ENCODE peak calls at places on chromosomes 11 and 22, in ten cellular contexts. H, I, B, E, Z, G, Q, F, S and U are unnamed samples.

GRCh38 chr11:72631806-72632731 is 42.2 kb downstream of the PDE2A start:
- DNase-seq in F (no peak), Q (no peak), Z (peak), E (no peak), H (no peak), S (no peak), B (no peak), I (no peak), G (peak), U (no peak)

GRCh38 chr11:10561947-10562346 is 6.5 kb downstream of the LYVE1 start:
- DNase-seq in Z (no peak), S (no peak), G (no peak), F (no peak), E (no peak), I (no peak), Q (no peak), H (no peak), B (no peak), U (no peak)

GRCh38 chr22:39182478-39183030 is 30.1 kb upstream of the CBX7 start:
- DNase-seq in B (no peak), G (no peak), H (no peak), S (no peak), F (no peak), Q (no peak), Z (no peak), I (no peak), E (no peak), U (no peak)

GRCh38 chr11:13258855-13259254 is 18.7 kb upstream of the BMAL1 start:
- DNase-seq in F (no peak), Q (no peak), B (no peak), E (no peak), S (no peak), Z (no peak), I (no peak), H (no peak), G (no peak), U (no peak)

GRCh38 chr11:10459029-10459970 is 4.2 kb downstream of the AMPD3 start:
- DNase-seq in F (no peak), S (peak), H (no peak), I (peak), E (peak), Z (peak), B (no peak), G (no peak), Q (peak), U (no peak)

GRCh38 chr11:108663154-108663877 is 1.6 kb upstream of the DDX10 start:
- DNase-seq in S (no peak), H (no peak), G (no peak), E (no peak), Z (no peak), I (no peak), Q (no peak), B (no peak), F (no peak), U (no peak)

GRCh38 chr11:116415095-116415494 is 357.7 kb downstream of the BUD13 start:
- DNase-seq in H (no peak), S (no peak), E (no peak), F (no peak), Z (peak), I (no peak), B (no peak), Q (no peak), G (no peak), U (no peak)

GRCh38 chr22:41826430-41827383 is 6.2 kb upstream of the SREBF2 start:
- DNase-seq in Z (no peak), H (no peak), I (no peak), F (no peak), E (no peak), S (no peak), Q (no peak), G (no peak), B (no peak), U (no peak)

GRCh38 chr11:73921180-73921579 is 29.6 kb upstream of the DNAJB13 start:
- DNase-seq in F (no peak), E (no peak), H (peak), I (no peak), S (no peak), B (no peak), Q (no peak), Z (no peak), G (no peak), U (no peak)

GRCh38 chr11:68974421-68975194 is 6.2 kb downstream of the MRGPRD start:
- DNase-seq in Z (no peak), E (no peak), G (no peak), B (no peak), I (no peak), H (no peak), Q (no peak), F (no peak), S (no peak), U (no peak)

GRCh38 chr11:61609970-61610347 is 29.1 kb upstream of the SYT7 start:
- DNase-seq in I (no peak), G (no peak), Z (peak), S (no peak), B (no peak), H (no peak), E (no peak), Q (no peak), F (no peak), U (no peak)

GRCh38 chr11:7572001-7572712 is 58.4 kb downstream of the PPFIBP2 start:
- DNase-seq in B (no peak), Q (no peak), S (no peak), Z (no peak), I (no peak), F (no peak), G (no peak), E (no peak), H (no peak), U (no peak)

GRCh38 chr11:95522871-95523270 is 266.7 kb downstream of the FAM76B start:
- DNase-seq in H (no peak), E (no peak), G (no peak), Q (no peak), I (no peak), F (no peak), S (no peak), Z (no peak), B (no peak), U (no peak)

GRCh38 chr11:113384551-113384950 is 3.0 kb upstream of the ANKK1 start:
- DNase-seq in S (no peak), G (no peak), F (peak), I (no peak), B (peak), Q (no peak), Z (no peak), H (no peak), E (no peak), U (peak)

GRCh38 chr22:50191041-50191740 is 5.5 kb downstream of the TRABD start:
- DNase-seq in S (peak), F (no peak), Z (no peak), Q (peak), B (no peak), I (peak), G (peak), H (no peak), E (peak), U (no peak)

GRCh38 chr22:40668611-40669390 is 10.5 kb upstream of the MCHR1 start:
- DNase-seq in F (peak), S (no peak), Q (no peak), H (no peak), Z (no peak), I (no peak), B (peak), G (no peak), E (peak), U (peak)

GRCh38 chr11:117874910-117875396 is 1.5 kb downstream of the FXYD6 start:
- DNase-seq in B (no peak), S (no peak), Q (no peak), E (no peak), G (no peak), H (no peak), Z (no peak), I (no peak), F (no peak), U (no peak)

GRCh38 chr11:116461789-116462188 is 311.0 kb downstream of the BUD13 start:
- DNase-seq in F (no peak), E (no peak), Q (no peak), B (no peak), G (no peak), S (no peak), Z (peak), H (no peak), I (no peak), U (no peak)

GRCh38 chr11:64305691-64306562 is 603 bp downstream of the ESRRA start:
- DNase-seq in G (peak), I (peak), Z (peak), E (peak), B (no peak), S (peak), F (no peak), Q (peak), H (peak), U (no peak)

GRCh38 chr22:44025171-44026065 is 1.3 kb downstream of the PARVB start:
- DNase-seq in E (no peak), F (no peak), I (no peak), S (no peak), Q (no peak), H (no peak), B (no peak), Z (no peak), G (peak), U (no peak)

GRCh38 chr22:18063311-18063710 is 14.5 kb upstream of the PEX26 start:
- DNase-seq in E (no peak), B (no peak), G (no peak), Q (no peak), Z (no peak), S (no peak), H (no peak), I (no peak), F (no peak), U (no peak)

GRCh38 chr11:113828186-113828585 is 47.2 kb downstream of the USP28 start:
- DNase-seq in H (no peak), G (no peak), Z (peak), F (no peak), B (no peak), I (no peak), Q (no peak), E (no peak), S (no peak), U (no peak)

GRCh38 chr11:134513585-134514120 is 101.6 kb upstream of the B3GAT1 start:
- DNase-seq in F (no peak), H (no peak), I (no peak), Z (no peak), G (no peak), S (no peak), B (no peak), Q (no peak), E (no peak), U (no peak)

GRCh38 chr11:79412761-79413160 is 28.1 kb downstream of the TENM4 start:
- DNase-seq in H (no peak), E (no peak), Q (no peak), I (no peak), B (no peak), G (no peak), F (no peak), S (no peak), Z (no peak), U (no peak)

GRCh38 chr11:119705362-119705761 is 23.6 kb downstream of the NECTIN1 start:
- DNase-seq in B (no peak), F (no peak), I (no peak), G (no peak), E (no peak), Z (no peak), H (no peak), S (no peak), Q (no peak), U (no peak)

GRCh38 chr22:33851240-33851639 is 69.0 kb downstream of the LARGE1 start:
- DNase-seq in B (no peak), F (peak), Q (no peak), E (no peak), G (no peak), Z (no peak), I (no peak), H (no peak), S (no peak), U (no peak)

GRCh38 chr11:692824-693414 is 2.1 kb downstream of the DEAF1 start:
- DNase-seq in E (peak), Z (no peak), I (peak), S (peak), F (no peak), G (no peak), Q (no peak), H (no peak), B (no peak), U (no peak)

GRCh38 chr11:69232821-69233760 is 60.9 kb upstream of the MYEOV start:
- DNase-seq in E (no peak), G (no peak), I (no peak), F (no peak), B (no peak), Z (no peak), S (no peak), H (no peak), Q (no peak), U (no peak)

GRCh38 chr22:26751217-26751616 is 93.8 kb downstream of the MIAT start:
- DNase-seq in G (no peak), I (no peak), Z (peak), B (no peak), S (no peak), F (no peak), Q (no peak), E (no peak), H (peak), U (no peak)

GRCh38 chr22:44335903-44336803 is 23.4 kb upstream of the SHISAL1 start:
- DNase-seq in B (no peak), F (no peak), H (no peak), Z (no peak), S (no peak), G (no peak), I (no peak), Q (no peak), E (no peak), U (no peak)

GRCh38 chr11:13831707-13832106 is 130.8 kb upstream of the SPON1 start:
- DNase-seq in Q (no peak), B (no peak), S (no peak), H (no peak), I (no peak), Z (no peak), F (no peak), E (no peak), G (no peak), U (no peak)

GRCh38 chr11:21169639-21170038 is 500.3 kb downstream of the NELL1 start:
- DNase-seq in I (no peak), E (no peak), F (no peak), B (no peak), Z (no peak), Q (no peak), G (no peak), H (no peak), S (no peak), U (no peak)

GRCh38 chr22:37231406-37232139 is 12.5 kb downstream of the RAC2 start:
- DNase-seq in E (peak), Q (no peak), F (no peak), I (peak), S (peak), Z (no peak), H (no peak), B (no peak), G (no peak), U (no peak)

GRCh38 chr11:83294208-83294607 is 8.0 kb upstream of the CCDC90B start:
- DNase-seq in G (no peak), H (no peak), S (no peak), Q (no peak), Z (no peak), F (no peak), I (no peak), E (no peak), B (no peak), U (no peak)

GRCh38 chr22:20396639-20397038 is 2.7 kb downstream of the ZNF74 start:
- DNase-seq in G (no peak), S (no peak), E (no peak), B (peak), Z (no peak), H (no peak), F (no peak), Q (no peak), I (no peak), U (peak)

GRCh38 chr22:17792854-17793434 is 18.7 kb upstream of the BID start:
- DNase-seq in S (no peak), I (no peak), Q (no peak), B (no peak), E (no peak), H (no peak), G (no peak), F (no peak), Z (no peak), U (no peak)

GRCh38 chr11:113934797-113935196 is 30.2 kb downstream of the HTR3B start:
- DNase-seq in Z (no peak), H (no peak), G (no peak), S (no peak), Q (no peak), F (no peak), E (no peak), B (no peak), I (no peak), U (no peak)

GRCh38 chr11:75337195-75337654 is 14.2 kb downstream of the ARRB1 start:
- DNase-seq in F (no peak), Q (no peak), H (no peak), E (no peak), I (no peak), S (no peak), Z (no peak), B (no peak), G (peak), U (no peak)

GRCh38 chr11:28628412-28628811 is 520.2 kb downstream of the METTL15 start:
- DNase-seq in Q (no peak), G (no peak), F (no peak), I (no peak), H (no peak), B (no peak), Z (no peak), E (no peak), S (no peak), U (no peak)